ENCODE peak calls at places on chromosome X, in eight cellular contexts. S is omental fat pad, C is MM.1S, J is AG04450, V is upper lobe of left lung, G is endothelial cell, M is H9, E is breast epithelium. R is an unnamed sample.

GRCh38 chrX:22429704-22430103 is 157.0 kb downstream of the CBLL2 start:
- DNase-seq in E (no peak), V (no peak), S (no peak), G (no peak), J (no peak), M (no peak), C (no peak), R (no peak)

GRCh38 chrX:13955095-13955647 is 74.5 kb downstream of the GEMIN8 start:
- DNase-seq in C (no peak), E (no peak), J (no peak), M (no peak), V (no peak), G (no peak), S (no peak), R (no peak)

GRCh38 chrX:28847423-28847822 is 260.2 kb downstream of the IL1RAPL1 start:
- DNase-seq in J (no peak), S (no peak), V (no peak), G (no peak), C (no peak), E (no peak), M (peak; percentile 52), R (no peak)

GRCh38 chrX:16082470-16083085 is 40.8 kb upstream of the GRPR start:
- DNase-seq in E (no peak), G (no peak), S (no peak), C (no peak), V (no peak), J (no peak), M (no peak), R (no peak)

GRCh38 chrX:118520858-118521206 is 25.2 kb downstream of the DOCK11 start:
- DNase-seq in V (no peak), G (no peak), E (no peak), C (no peak), M (no peak), J (no peak), S (no peak), R (no peak)

GRCh38 chrX:42920752-42921151 is 142.8 kb upstream of the PPP1R2C start:
- DNase-seq in M (no peak), J (no peak), E (no peak), S (no peak), V (no peak), G (no peak), C (no peak), R (no peak)

GRCh38 chrX:71432733-71433132 is 66.6 kb downstream of the TAF1 start:
- DNase-seq in J (no peak), E (no peak), C (no peak), S (no peak), V (no peak), M (no peak), G (no peak), R (no peak)

GRCh38 chrX:3712080-3712869 is 1.2 kb downstream of the PRKX start:
- DNase-seq in J (no peak), G (peak; percentile 4), M (no peak), C (peak; percentile 19), E (no peak), V (peak; percentile 25), S (no peak), R (no peak)

GRCh38 chrX:17164936-17165335 is 210.1 kb upstream of the NHS start:
- DNase-seq in G (no peak), V (no peak), E (no peak), S (no peak), C (no peak), M (no peak), J (no peak), R (no peak)

GRCh38 chrX:17595456-17596035 is 141.7 kb upstream of the SCML1 start:
- DNase-seq in V (no peak), C (peak; percentile 8), G (no peak), S (no peak), M (no peak), E (no peak), J (no peak), R (no peak)

GRCh38 chrX:71111141-71111843 is at the start of gene IL2RG:
- DNase-seq in J (no peak), M (no peak), C (peak; percentile 85), S (no peak), E (no peak), G (no peak), V (peak; percentile 53), R (no peak)

GRCh38 chrX:45799576-45799975 is 598.9 kb upstream of the DIPK2B start:
- DNase-seq in G (no peak), C (no peak), M (no peak), E (no peak), V (no peak), J (no peak), S (no peak), R (no peak)

GRCh38 chrX:75086731-75087195 is 69.3 kb downstream of the ABCB7 start:
- DNase-seq in V (no peak), C (no peak), S (no peak), E (no peak), M (no peak), G (no peak), J (no peak), R (no peak)

GRCh38 chrX:108157628-108158027 is 66.0 kb downstream of the ATG4A start:
- DNase-seq in G (no peak), M (no peak), J (no peak), C (peak; percentile 33), E (no peak), V (no peak), S (no peak), R (no peak)

GRCh38 chrX:99469439-99469838 is 940.6 kb downstream of the PCDH19 start:
- DNase-seq in M (peak; percentile 24), E (no peak), V (no peak), J (no peak), C (no peak), G (no peak), S (no peak), R (no peak)

GRCh38 chrX:56733459-56734046 is 4.5 kb downstream of the NBDY start:
- DNase-seq in S (peak; percentile 68), E (peak; percentile 47), V (peak; percentile 57), G (peak; percentile 47), C (peak; percentile 68), M (no peak), J (peak; percentile 3), R (no peak)

GRCh38 chrX:134484039-134484438 is 24.1 kb downstream of the HPRT1 start:
- DNase-seq in S (no peak), G (no peak), M (no peak), C (peak; percentile 57), J (no peak), V (no peak), E (no peak), R (no peak)

GRCh38 chrX:24020280-24020876 is 6.6 kb downstream of the KLHL15 start:
- DNase-seq in V (no peak), M (no peak), G (no peak), C (no peak), S (no peak), J (no peak), E (no peak), R (no peak)

GRCh38 chrX:10633722-10634121 is 13.3 kb upstream of the MID1 start:
- DNase-seq in E (peak; percentile 30), C (no peak), V (peak; percentile 45), M (no peak), S (no peak), J (peak; percentile 68), G (no peak), R (peak; percentile 40)

GRCh38 chrX:38095971-38096529 is 89.7 kb downstream of the SYTL5 start:
- DNase-seq in G (no peak), S (no peak), E (no peak), C (no peak), V (no peak), J (no peak), M (no peak), R (no peak)

GRCh38 chrX:65644621-65645287 is 22.7 kb upstream of the MSN start:
- DNase-seq in J (peak; percentile 33), M (peak; percentile 27), E (peak; percentile 75), V (peak; percentile 93), G (no peak), C (no peak), S (peak; percentile 58), R (peak; percentile 95)

GRCh38 chrX:145923376-145923775 is 105.7 kb downstream of the SLITRK2 start:
- DNase-seq in E (no peak), J (no peak), S (no peak), M (peak; percentile 43), C (no peak), G (peak; percentile 26), V (no peak), R (no peak)

GRCh38 chrX:50068893-50069292 is 131.9 kb downstream of the AKAP4 start:
- DNase-seq in C (no peak), G (no peak), V (no peak), J (no peak), M (no peak), S (no peak), E (no peak), R (no peak)

GRCh38 chrX:94216738-94217137 is 542.7 kb downstream of the FAM133A start:
- DNase-seq in M (no peak), E (no peak), V (no peak), C (no peak), G (no peak), J (no peak), S (no peak), R (no peak)

GRCh38 chrX:103467156-103467555 is 52.1 kb downstream of the RAB40A start:
- DNase-seq in G (no peak), V (no peak), M (no peak), S (no peak), E (no peak), C (no peak), J (no peak), R (no peak)

GRCh38 chrX:17689971-17690409 is 47.3 kb upstream of the SCML1 start:
- DNase-seq in J (peak; percentile 23), S (no peak), C (peak; percentile 40), E (peak; percentile 25), V (peak; percentile 33), M (no peak), G (peak; percentile 47), R (no peak)

GRCh38 chrX:20974326-20974725 is 399.9 kb upstream of the CNKSR2 start:
- DNase-seq in G (no peak), M (no peak), V (no peak), J (no peak), S (no peak), C (no peak), E (no peak), R (no peak)

GRCh38 chrX:138128025-138128671 is 562.2 kb downstream of the ZIC3 start:
- DNase-seq in J (no peak), C (peak; percentile 44), M (peak; percentile 32), S (no peak), E (no peak), G (peak; percentile 19), V (no peak), R (no peak)
- TF ChIP-seq CTCF in J (peak; percentile 41), C (peak; percentile 67), M (peak; percentile 73), S (peak; percentile 19), E (no peak), G (peak; percentile 63), V (peak; percentile 36), R (peak; percentile 47)

GRCh38 chrX:48493890-48494364 is 14.9 kb upstream of the PORCN start:
- DNase-seq in M (peak; percentile 64), V (no peak), J (no peak), E (no peak), C (peak; percentile 41), G (peak; percentile 47), S (no peak), R (no peak)
- TF ChIP-seq CTCF in M (peak; percentile 64), V (peak; percentile 17), J (peak; percentile 45), E (peak; percentile 19), C (peak; percentile 32), G (no peak), S (no peak), R (no peak)

GRCh38 chrX:7170903-7171302 is 22.9 kb upstream of the PUDP start:
- DNase-seq in J (no peak), S (peak; percentile 20), E (no peak), V (peak; percentile 24), G (peak; percentile 15), C (no peak), M (peak; percentile 38), R (no peak)
- TF ChIP-seq CTCF in J (peak; percentile 27), S (no peak), E (no peak), V (no peak), G (peak; percentile 47), C (peak; percentile 26), M (peak; percentile 82), R (no peak)

GRCh38 chrX:41722220-41722619 is 1.8 kb upstream of the GPR82 start:
- DNase-seq in E (no peak), M (no peak), J (no peak), S (no peak), G (no peak), V (no peak), C (no peak), R (no peak)
- TF ChIP-seq CTCF in E (no peak), M (no peak), J (no peak), S (no peak), G (no peak), V (no peak), C (no peak), R (no peak)

R was measured in ascending aorta.